ENCODE peak calls at places on chromosomes 4 and X, in seven cellular contexts. G is suprapubic skin, R is GM12891, N is Peyer's patch, U is HepG2, I is IMR-90, H is A549. Z is an unnamed sample.

GRCh38 chr4:76757418-76757910 is 140.5 kb downstream of the SOWAHB start:
- DNase-seq in G (no peak), R (no peak), N (no peak), U (no peak), I (no peak), H (no peak), Z (no peak)

GRCh38 chrX:150575415-150575814 is 7.0 kb downstream of the MTM1 start:
- DNase-seq in G (no peak), R (no peak), N (no peak), U (no peak), I (peak; percentile 33), H (no peak), Z (no peak)

GRCh38 chrX:108299101-108299591 is 139.1 kb downstream of the COL4A6 start:
- DNase-seq in G (no peak), R (no peak), N (no peak), U (peak; percentile 66), I (peak; percentile 46), H (no peak), Z (no peak)

GRCh38 chrX:30851459-30851858 is 37.6 kb downstream of the TAB3 start:
- DNase-seq in G (no peak), R (no peak), N (no peak), U (no peak), I (no peak), H (no peak), Z (no peak)

GRCh38 chrX:22093550-22093949 is 61.4 kb downstream of the PHEX start:
- DNase-seq in G (no peak), R (no peak), N (no peak), U (no peak), I (no peak), H (no peak), Z (no peak)

GRCh38 chr4:56959064-56959463 is 18.3 kb downstream of the NOA1 start:
- DNase-seq in G (no peak), R (no peak), N (no peak), U (no peak), I (no peak), H (no peak), Z (no peak)

GRCh38 chr4:150518559-150518958 is 63.4 kb upstream of the MAB21L2 start:
- DNase-seq in G (no peak), R (no peak), N (no peak), U (no peak), I (peak; percentile 70), H (peak; percentile 10), Z (peak; percentile 3)

GRCh38 chr4:27368781-27369180 is 508.1 kb downstream of the STIM2 start:
- DNase-seq in G (no peak), R (no peak), N (no peak), U (no peak), I (no peak), H (no peak), Z (no peak)

GRCh38 chr4:38869511-38869910 is 1.9 kb downstream of the FAM114A1 start:
- DNase-seq in G (no peak), R (no peak), N (no peak), U (no peak), I (no peak), H (no peak), Z (no peak)

GRCh38 chr4:1348014-1348513 is 1.1 kb downstream of the UVSSA start:
- DNase-seq in G (no peak), R (no peak), N (no peak), U (no peak), I (no peak), H (no peak), Z (no peak)

GRCh38 chr4:1344696-1345095 is 2.3 kb upstream of the UVSSA start:
- DNase-seq in G (no peak), R (no peak), N (no peak), U (no peak), I (peak; percentile 8), H (no peak), Z (no peak)

GRCh38 chr4:1347410-1347864 is 429 bp downstream of the UVSSA start:
- DNase-seq in G (peak; percentile 89), R (peak; percentile 76), N (peak; percentile 52), U (peak; percentile 50), I (peak; percentile 82), H (peak; percentile 33), Z (peak; percentile 62)

GRCh38 chr4:1346781-1347409 is at the start of gene UVSSA:
- DNase-seq in G (peak; percentile 100), R (peak; percentile 100), N (peak; percentile 100), U (peak; percentile 97), I (peak; percentile 99), H (peak; percentile 98), Z (peak; percentile 99)

DNA sequence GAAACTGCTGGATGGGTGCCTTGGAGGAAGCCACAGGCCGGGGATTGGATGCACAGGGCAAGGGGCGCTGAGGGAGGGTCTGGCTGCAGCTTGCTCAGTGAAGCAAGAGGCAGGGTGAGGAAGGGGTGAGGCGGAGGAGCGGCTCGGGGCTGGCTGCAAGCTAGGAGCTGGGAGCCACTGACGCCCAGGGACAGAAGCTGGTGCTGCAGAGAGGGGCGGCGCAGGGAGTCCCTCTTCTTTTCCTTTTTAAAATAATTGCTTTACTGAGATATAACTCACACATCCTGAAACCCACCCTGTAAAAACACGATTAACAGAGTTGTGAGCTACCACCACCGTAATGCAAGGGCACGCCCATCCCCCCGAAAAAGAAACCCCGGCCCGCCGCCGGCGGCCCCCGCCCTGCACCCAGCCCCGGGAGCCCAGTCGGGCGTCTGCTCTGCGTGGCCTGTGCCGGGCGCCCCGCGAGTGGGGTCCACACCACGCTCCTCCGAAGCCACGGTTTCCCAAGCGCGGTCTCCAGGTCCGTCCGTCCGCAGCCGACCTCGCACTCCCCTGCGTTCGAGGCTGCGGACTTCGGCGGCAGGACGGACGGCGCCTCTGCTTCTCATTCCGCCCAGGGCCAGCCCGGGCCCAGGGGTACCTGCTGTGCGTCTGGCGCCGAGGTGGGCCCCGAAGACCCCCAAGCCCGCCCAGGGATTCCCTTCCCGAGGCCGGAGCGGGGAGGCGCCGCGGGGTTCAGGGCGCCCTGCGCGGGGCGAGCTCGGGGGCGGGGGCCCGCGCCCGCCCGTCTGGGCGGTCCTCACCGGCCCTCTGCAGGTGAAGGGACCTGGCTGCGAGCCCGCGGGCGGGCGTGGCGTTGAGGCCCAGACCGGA is 865 bp upstream of the UVSSA start:
- DNase-seq in G (no peak), R (peak; percentile 65), N (peak; percentile 45), U (peak; percentile 34), I (peak; percentile 16), H (peak; percentile 24), Z (peak; percentile 37)
- TF ChIP-seq POLR2A in G (no peak), R (no peak), N (no peak), U (no peak), I (no peak), H (peak; percentile 16), Z (no peak)

DNA sequence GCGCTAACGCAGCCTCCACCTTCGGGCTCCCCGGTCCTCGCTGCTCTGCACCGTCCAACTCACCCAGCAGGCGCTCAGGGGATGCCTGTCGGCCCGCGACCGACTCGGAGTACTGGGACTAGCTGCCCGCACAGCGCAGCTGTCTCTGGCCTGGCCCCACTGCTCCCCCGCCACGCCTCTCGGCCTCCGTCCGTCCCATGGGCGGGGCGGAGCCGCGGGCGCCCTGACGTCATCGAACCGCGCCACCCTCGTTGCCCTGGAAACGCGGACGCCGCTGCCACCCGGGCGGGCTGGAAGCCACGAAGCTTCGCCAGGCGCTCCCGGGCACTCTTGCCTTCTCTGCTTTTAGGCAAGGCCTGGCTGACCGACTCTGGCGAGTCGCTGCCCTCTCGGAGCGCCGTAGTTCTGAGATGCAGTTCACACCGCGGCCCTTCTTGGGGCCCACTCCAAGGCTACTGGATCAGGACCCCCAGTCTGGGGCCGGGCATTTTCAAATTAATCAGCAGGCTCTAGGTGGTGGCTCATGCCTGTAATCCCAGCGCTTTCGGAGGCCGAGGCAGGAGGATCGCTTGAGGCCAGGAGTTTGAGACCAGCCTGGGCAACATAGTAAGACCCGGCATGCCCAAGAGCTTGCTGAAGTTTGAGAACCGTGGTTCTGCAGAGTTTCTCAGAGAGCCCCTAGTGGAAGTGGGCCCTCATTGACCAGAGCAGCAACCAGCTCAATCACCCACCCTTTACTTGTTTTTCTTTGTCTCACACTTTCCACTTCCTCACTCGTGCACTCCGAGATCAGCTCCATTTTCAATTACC is 12.0 kb downstream of the ACOX3 start:
- DNase-seq in G (peak; percentile 91), R (peak; percentile 95), N (peak; percentile 75), U (peak; percentile 67), I (peak; percentile 80), H (peak; percentile 61), Z (peak; percentile 73)
- TF ChIP-seq POLR2A in G (peak; percentile 25), R (peak; percentile 60), N (peak; percentile 63), U (peak; percentile 81), I (peak; percentile 84), H (peak; percentile 51), Z (peak; percentile 80)

GRCh38 chr4:7830747-7831146 is 108.9 kb downstream of the AFAP1 start:
- DNase-seq in G (no peak), R (no peak), N (no peak), U (no peak), I (no peak), H (no peak), Z (no peak)

GRCh38 chr4:7832331-7832730 is 107.3 kb downstream of the AFAP1 start:
- DNase-seq in G (no peak), R (no peak), N (no peak), U (no peak), I (no peak), H (no peak), Z (no peak)

GRCh38 chr4:7829687-7830580 is 109.7 kb downstream of the AFAP1 start:
- DNase-seq in G (no peak), R (no peak), N (no peak), U (no peak), I (no peak), H (no peak), Z (no peak)

GRCh38 chr4:7831858-7832257 is 107.8 kb downstream of the AFAP1 start:
- DNase-seq in G (no peak), R (no peak), N (no peak), U (no peak), I (no peak), H (no peak), Z (no peak)

DNA sequence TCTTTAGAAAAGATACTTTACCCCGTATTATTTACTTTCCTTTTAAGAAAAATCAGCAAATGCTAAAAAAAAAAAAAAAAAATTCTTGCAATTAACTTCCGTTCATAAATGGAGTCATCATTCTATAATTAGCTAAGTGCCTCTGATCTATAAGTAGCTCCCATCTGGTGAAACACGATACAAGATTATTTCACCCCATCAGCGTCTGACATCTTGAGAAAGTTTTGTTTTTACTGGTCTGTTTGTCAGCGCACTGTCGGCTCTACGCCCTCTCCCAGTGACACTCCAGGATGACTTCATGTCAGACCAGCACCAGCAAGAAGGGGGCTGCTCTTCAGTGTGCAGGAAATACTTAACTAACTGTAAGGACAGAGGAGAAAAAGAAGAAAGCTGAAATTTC is 108.3 kb downstream of the AFAP1 start:
- DNase-seq in G (no peak), R (no peak), N (no peak), U (no peak), I (peak; percentile 97), H (no peak), Z (no peak)
- TF ChIP-seq POLR2A in G (no peak), R (no peak), N (no peak), U (no peak), I (no peak), H (no peak), Z (no peak)

DNA sequence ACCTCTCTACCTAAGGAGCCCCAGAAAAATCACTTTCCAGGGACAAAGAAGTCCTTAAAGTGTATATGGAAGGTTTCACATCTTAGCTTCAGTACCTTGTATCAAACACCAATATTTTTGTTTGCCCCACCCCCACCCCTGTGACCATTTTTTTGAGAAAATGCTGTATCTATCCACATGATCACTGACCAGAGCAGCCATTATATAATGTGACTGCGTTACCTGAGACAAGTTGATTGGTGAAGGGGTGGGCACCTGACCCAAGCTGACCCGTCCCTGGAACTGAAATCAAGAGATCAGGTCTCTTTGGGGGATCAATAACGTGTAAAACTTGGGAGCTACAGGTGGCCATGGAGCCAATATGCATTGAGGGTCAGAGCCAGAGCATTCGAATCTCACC is 10.7 kb downstream of the TIFA start:
- DNase-seq in G (no peak), R (no peak), N (no peak), U (no peak), I (no peak), H (no peak), Z (no peak)
- TF ChIP-seq POLR2A in G (no peak), R (peak; percentile 46), N (no peak), U (no peak), I (no peak), H (no peak), Z (no peak)

GRCh38 chrX:48957477-48957826 is at the start of gene OTUD5:
- DNase-seq in G (peak; percentile 78), R (peak; percentile 68), N (peak; percentile 83), U (peak; percentile 39), I (no peak), H (peak; percentile 64), Z (no peak)
- TF ChIP-seq POLR2A in G (no peak), R (no peak), N (peak; percentile 19), U (no peak), I (no peak), H (peak; percentile 31), Z (no peak)